ENCODE peak calls at places on chromosome 16, in five cellular contexts. A is Peyer's patch, Y is uterus, M is K562, R is esophagus muscularis mucosa. Q is an unnamed sample. For H3K36me3, the result is how much of the 10 kb centered on the place peaks cover.

GRCh38 chr16:15507299-15507958 is 73.0 kb downstream of the BMERB1 start:
- DNase-seq in A (no peak), Y (no peak), M (no peak), R (no peak), Q (peak)

GRCh38 chr16:9357829-9358228 is 266.4 kb downstream of the HAPSTR1 start:
- DNase-seq in A (no peak), Y (no peak), M (no peak), R (peak), Q (no peak)

GRCh38 chr16:49483651-49484451 is 110.2 kb downstream of the C16orf78 start:
- DNase-seq in A (peak), Y (no peak), M (no peak), R (no peak), Q (no peak)

GRCh38 chr16:50323335-50324011 is 45.3 kb downstream of the BRD7 start:
- DNase-seq in A (no peak), Y (peak), M (no peak), R (no peak), Q (no peak)

GRCh38 chr16:57601801-57602478 is 26.5 kb upstream of the ADGRG1 start:
- DNase-seq in A (no peak), Y (no peak), M (peak), R (no peak), Q (no peak)

GRCh38 chr16:75027520-75028300 is 28.9 kb downstream of the ZNRF1 start:
- DNase-seq in A (no peak), Y (no peak), M (no peak), R (no peak), Q (no peak)

GRCh38 chr16:81610144-81610842 is 165.7 kb downstream of the CMIP start:
- DNase-seq in A (peak), Y (peak), M (no peak), R (no peak), Q (peak)

GRCh38 chr16:75593825-75594820 is 27.9 kb downstream of the GABARAPL2 start:
- DNase-seq in A (no peak), Y (no peak), M (peak), R (no peak), Q (no peak)

GRCh38 chr16:80804451-80805383 is at the start of gene CDYL2:
- DNase-seq in A (peak), Y (no peak), M (peak), R (no peak), Q (no peak)

GRCh38 chr16:13453938-13454553 is 465.9 kb upstream of the ERCC4 start:
- DNase-seq in A (no peak), Y (no peak), M (peak), R (no peak), Q (peak)

GRCh38 chr16:14278749-14279148 is 207.6 kb downstream of the MRTFB start:
- DNase-seq in A (no peak), Y (no peak), M (no peak), R (peak), Q (no peak)

GRCh38 chr16:8625491-8626087 is 4.1 kb downstream of the METTL22 start:
- DNase-seq in A (no peak), Y (no peak), M (no peak), R (no peak), Q (no peak)

GRCh38 chr16:75267631-75268264 is 16.3 kb upstream of the BCAR1 start:
- DNase-seq in A (peak), Y (no peak), M (no peak), R (no peak), Q (no peak)

GRCh38 chr16:73095885-73096341 is 48.0 kb upstream of the ZFHX3 start:
- DNase-seq in A (no peak), Y (no peak), M (no peak), R (no peak), Q (no peak)

GRCh38 chr16:8812162-8812843 is 14.7 kb downstream of the PMM2 start:
- DNase-seq in A (no peak), Y (no peak), M (no peak), R (no peak), Q (no peak)

GRCh38 chr16:46582313-46582712 is 38.9 kb downstream of the SHCBP1 start:
- DNase-seq in A (no peak), Y (no peak), M (no peak), R (no peak), Q (no peak)

GRCh38 chr16:50711862-50712567 is 18.6 kb downstream of the NOD2 start:
- DNase-seq in A (no peak), Y (no peak), M (no peak), R (no peak), Q (no peak)

GRCh38 chr16:84907575-84907974 is 87.8 kb downstream of the CRISPLD2 start:
- DNase-seq in A (no peak), Y (peak), M (no peak), R (no peak), Q (peak)

GRCh38 chr16:56190903-56191806 is at the start of gene GNAO1:
- DNase-seq in A (peak), Y (peak), M (peak), R (no peak), Q (peak)

GRCh38 chr16:3249451-3249850 is 7.0 kb downstream of the MEFV start:
- DNase-seq in A (no peak), Y (no peak), M (no peak), R (no peak), Q (no peak)

GRCh38 chr16:49465661-49466528 is 92.3 kb downstream of the C16orf78 start:
- DNase-seq in A (no peak), Y (no peak), M (no peak), R (peak), Q (no peak)

GRCh38 chr16:55498101-55498500 is 10.8 kb upstream of the LPCAT2 start:
- DNase-seq in A (no peak), Y (no peak), M (no peak), R (peak), Q (no peak)

GRCh38 chr16:14566599-14566998 is 63.5 kb downstream of the PARN start:
- DNase-seq in A (no peak), Y (no peak), M (no peak), R (no peak), Q (no peak)

GRCh38 chr16:30985401-30986128 is 558 bp downstream of the HSD3B7 start:
- DNase-seq in A (peak), Y (peak), M (peak), R (no peak), Q (peak)

GRCh38 chr16:75379339-75379738 is 54.0 kb downstream of the CFDP1 start:
- DNase-seq in A (no peak), Y (no peak), M (no peak), R (no peak), Q (no peak)

DNA sequence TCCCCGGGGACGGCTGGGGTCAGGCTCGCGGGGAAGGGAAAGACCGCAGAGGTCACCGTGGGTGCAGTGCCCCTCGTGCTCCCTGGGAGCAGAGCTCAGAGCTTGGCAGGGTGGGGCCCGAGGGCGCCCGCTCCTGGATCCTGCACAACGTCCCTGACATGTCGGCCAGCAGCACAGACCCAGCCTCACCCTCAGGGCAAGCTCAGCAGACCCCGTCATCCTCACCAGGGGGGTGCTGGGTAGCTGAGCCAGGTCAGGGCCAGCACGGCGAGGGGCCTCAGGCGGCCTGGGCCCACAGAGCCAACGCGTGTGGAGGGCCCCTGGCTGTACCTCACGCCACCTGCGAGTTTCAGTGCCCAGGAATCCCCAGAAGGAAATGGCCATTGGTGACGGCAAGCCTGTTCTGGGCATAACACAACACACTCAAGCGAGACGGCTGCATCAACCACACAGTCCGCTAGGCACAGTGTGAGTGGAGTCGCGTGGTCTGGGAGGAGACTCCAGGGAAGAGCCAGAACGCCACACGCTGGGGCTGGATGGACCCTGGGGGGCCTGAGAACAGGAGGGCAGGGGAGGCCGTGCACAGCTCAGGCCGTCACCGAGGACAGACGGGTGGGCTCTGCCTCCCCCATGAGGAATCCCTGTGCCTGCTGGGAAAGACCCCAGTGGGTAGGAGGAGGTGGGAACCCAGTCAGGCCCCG is 60.3 kb downstream of the ZNF778 start:
- DNase-seq in A (no peak), Y (no peak), M (no peak), R (no peak), Q (no peak)
- TF ChIP-seq POLR2A in A (no peak), Y (no peak), M (no peak), R (no peak), Q (no peak)

DNA sequence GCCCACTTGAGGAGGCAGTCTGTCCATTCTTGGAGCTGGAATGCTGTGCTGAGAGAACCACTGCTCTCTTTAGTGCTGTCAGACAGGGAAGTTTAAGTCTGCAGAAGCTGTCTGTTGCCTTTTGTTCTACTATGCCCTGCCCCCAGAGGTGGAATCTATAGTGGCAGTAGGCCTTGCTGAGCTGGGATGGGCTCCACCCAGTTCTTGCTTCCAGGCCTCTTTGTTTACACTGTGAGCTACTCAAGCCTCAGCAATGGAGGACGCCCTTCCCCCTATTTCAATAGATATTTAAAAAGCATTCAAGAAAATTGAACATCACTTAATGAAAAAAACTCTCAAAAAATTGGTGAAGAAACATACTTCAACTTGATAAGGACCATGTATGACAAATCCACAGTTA is 313.5 kb downstream of the PHKB start:
- DNase-seq in A (no peak), Y (no peak), M (no peak), R (no peak), Q (no peak)
- H3K36me3 ChIP-seq in A (under half), Y (under half), M (under half), R (under half), Q (under half)

GRCh38 chr16:85936761-85937343 is 37.9 kb downstream of the IRF8 start:
- DNase-seq in A (no peak), Y (no peak), M (no peak), R (no peak), Q (no peak)
- H3K4me3 ChIP-seq in A (no peak), Y (no peak), M (no peak), R (no peak), Q (no peak)

DNA sequence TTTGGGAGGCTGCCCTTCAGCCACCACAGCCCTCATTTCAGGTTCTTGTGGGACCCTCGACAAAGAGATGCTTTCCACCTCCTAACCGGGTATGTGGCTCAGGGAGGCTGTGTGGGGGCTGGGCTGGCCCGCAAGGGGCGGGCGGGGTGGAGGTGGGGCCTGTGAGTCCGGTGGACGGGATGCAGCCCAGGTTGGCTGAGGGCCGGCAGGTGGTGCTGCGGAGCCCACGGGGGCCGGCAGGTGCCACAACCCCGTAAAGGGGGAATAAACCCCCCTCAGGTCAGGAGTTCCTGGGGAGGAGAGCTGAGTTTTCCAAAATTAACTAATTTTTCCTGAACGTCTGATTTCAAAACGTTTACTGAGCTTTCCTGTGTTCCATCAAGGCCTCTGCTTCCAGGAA is 4.9 kb upstream of the CIAO3 start:
- DNase-seq in A (no peak), Y (no peak), M (peak), R (no peak), Q (no peak)
- TF ChIP-seq POLR2A in A (no peak), Y (no peak), M (no peak), R (no peak), Q (no peak)

GRCh38 chr16:87254271-87254670 is 62.9 kb downstream of the C16orf95 start:
- DNase-seq in A (no peak), Y (no peak), M (no peak), R (no peak), Q (no peak)
- H3K36me3 ChIP-seq in A (under half), Y (under half), M (under half), R (under half), Q (under half)

DNA sequence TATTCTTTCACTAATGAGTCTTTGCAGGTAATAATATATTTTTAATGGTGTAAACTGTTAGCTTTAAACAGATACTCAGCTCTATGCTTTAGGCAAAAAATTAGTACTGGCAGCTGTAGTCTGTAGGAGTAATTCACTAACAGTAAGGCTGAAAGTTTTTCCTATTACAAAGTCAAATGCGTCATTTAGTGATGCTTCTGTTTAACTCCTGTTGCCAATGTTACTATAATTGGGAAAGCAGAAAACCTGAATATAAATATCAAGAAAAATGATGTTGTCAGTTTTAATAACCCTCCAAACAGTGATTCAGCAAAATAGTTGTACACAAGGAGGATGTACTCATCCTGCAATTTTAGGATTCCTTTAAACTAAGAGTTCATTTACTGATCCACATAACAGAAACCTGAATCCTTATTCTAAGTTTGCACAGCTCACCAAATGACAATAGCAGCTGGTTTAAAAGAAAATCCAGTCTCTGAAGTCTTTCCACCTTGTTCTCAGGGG is 4.3 kb downstream of the CDR2 start:
- DNase-seq in A (no peak), Y (no peak), M (no peak), R (no peak), Q (no peak)
- H3K4me3 ChIP-seq in A (no peak), Y (no peak), M (no peak), R (no peak), Q (no peak)

GRCh38 chr16:70701036-70701435 is 15.2 kb upstream of the MTSS2 start:
- DNase-seq in A (no peak), Y (no peak), M (no peak), R (no peak), Q (no peak)

GRCh38 chr16:70702624-70703023 is 16.8 kb upstream of the MTSS2 start:
- DNase-seq in A (no peak), Y (no peak), M (no peak), R (no peak), Q (no peak)

GRCh38 chr16:70701596-70701995 is 15.7 kb upstream of the MTSS2 start:
- DNase-seq in A (no peak), Y (no peak), M (no peak), R (no peak), Q (no peak)

GRCh38 chr16:70703041-70703834 is 17.4 kb upstream of the MTSS2 start:
- DNase-seq in A (no peak), Y (peak), M (peak), R (no peak), Q (no peak)

DNA sequence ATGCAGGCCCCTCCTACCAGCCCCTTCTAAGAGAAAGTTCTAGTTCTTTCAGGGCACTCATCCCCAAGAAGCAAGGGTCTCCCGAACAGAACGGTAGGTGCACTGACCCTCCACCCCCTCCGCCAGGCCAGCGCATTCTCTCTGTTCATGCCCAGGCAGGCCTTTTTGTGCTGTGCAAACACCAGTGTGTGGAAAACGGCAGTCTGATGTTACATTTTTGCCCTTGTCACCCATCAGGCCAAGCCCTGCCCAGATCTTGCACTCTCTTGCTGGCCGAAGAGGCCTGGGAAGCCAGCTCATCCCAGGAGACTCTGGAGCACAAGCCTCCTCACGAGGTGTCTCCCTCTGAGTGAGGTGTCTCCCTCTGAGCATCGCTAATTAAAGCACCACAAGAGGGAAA is 16.1 kb upstream of the MTSS2 start:
- DNase-seq in A (no peak), Y (no peak), M (no peak), R (no peak), Q (no peak)
- TF ChIP-seq POLR2A in A (no peak), Y (no peak), M (no peak), R (no peak), Q (no peak)

GRCh38 chr16:1974157-1975070 is 2.6 kb downstream of the TBL3 start:
- DNase-seq in A (no peak), Y (no peak), M (no peak), R (no peak), Q (no peak)
- H3K36me3 ChIP-seq in A (under half), Y (under half), M (half or more), R (half or more), Q (under half)

GRCh38 chr16:69108069-69108904 is 2.8 kb downstream of the HAS3 start:
- DNase-seq in A (no peak), Y (no peak), M (no peak), R (no peak), Q (no peak)
- H3K4me3 ChIP-seq in A (no peak), Y (no peak), M (no peak), R (peak), Q (no peak)

Q was measured in testis.